ENCODE peak calls at places on chromosomes 13 and 19, in four cellular contexts. G is left lung, M is GM12865, H is heart right ventricle. L is an unnamed sample.

GRCh38 chr13:111667757-111668156 is 347.3 kb downstream of the TEX29 start:
- DNase-seq in G (no peak), H (no peak), M (no peak), L (no peak)

GRCh38 chr19:38213911-38214625 is 10.0 kb downstream of the DPF1 start:
- DNase-seq in M (peak; percentile 80), H (no peak), G (no peak), L (peak; percentile 27)

GRCh38 chr19:33998302-33998701 is 174.0 kb upstream of the LSM14A start:
- DNase-seq in H (no peak), M (no peak), G (no peak), L (no peak)

GRCh38 chr13:97359181-97360057 is 74.5 kb upstream of the RAP2A start:
- DNase-seq in M (peak; percentile 72), G (no peak), H (peak; percentile 62), L (peak; percentile 35)

GRCh38 chr19:38617764-38618589 is at the start of gene MAP4K1:
- DNase-seq in H (peak; percentile 40), G (peak; percentile 67), M (peak; percentile 96), L (peak; percentile 39)

GRCh38 chr19:7540761-7541480 is 5.4 kb downstream of the PNPLA6 start:
- DNase-seq in M (no peak), G (no peak), H (no peak), L (no peak)

GRCh38 chr13:47726394-47726793 is 274.7 kb downstream of the SUCLA2 start:
- DNase-seq in H (no peak), G (no peak), M (no peak), L (no peak)

GRCh38 chr13:80084086-80084676 is 256.7 kb downstream of the SPRY2 start:
- DNase-seq in G (no peak), M (no peak), H (no peak), L (no peak)

GRCh38 chr13:33554919-33555791 is 262.8 kb upstream of the RFC3 start:
- DNase-seq in H (no peak), M (peak; percentile 70), G (no peak), L (no peak)

GRCh38 chr19:58380736-58381459 is at the start of gene ZNF837:
- DNase-seq in M (peak; percentile 100), H (peak; percentile 100), G (peak; percentile 100), L (peak; percentile 99)

GRCh38 chr13:66492479-66492878 is 737.7 kb downstream of the PCDH9 start:
- DNase-seq in G (no peak), M (peak; percentile 2), H (no peak), L (no peak)

GRCh38 chr19:50513746-50514345 is at the start of gene ASPDH:
- DNase-seq in M (no peak), G (no peak), H (no peak), L (no peak)

GRCh38 chr19:56764296-56764695 is 76.2 kb downstream of the PEG3 start:
- DNase-seq in H (no peak), M (no peak), G (no peak), L (no peak)

GRCh38 chr19:11089254-11090013 is at the start of gene LDLR:
- DNase-seq in H (peak; percentile 89), M (peak; percentile 94), G (peak; percentile 86), L (peak; percentile 78)

GRCh38 chr19:46416077-46416709 is 2.8 kb upstream of the CCDC8 start:
- DNase-seq in G (peak; percentile 91), M (no peak), H (peak; percentile 87), L (peak; percentile 98)

GRCh38 chr19:57887195-57887941 is 1.5 kb downstream of the ZNF814 start:
- DNase-seq in M (no peak), G (no peak), H (no peak), L (peak; percentile 26)

GRCh38 chr13:34698953-34699352 is 243.1 kb upstream of the NBEA start:
- DNase-seq in M (no peak), H (no peak), G (no peak), L (no peak)

GRCh38 chr13:53460776-53461175 is 432.2 kb downstream of the OLFM4 start:
- DNase-seq in M (no peak), H (no peak), G (no peak), L (no peak)

GRCh38 chr13:21232196-21232595 is 55.7 kb downstream of the MRPL57 start:
- DNase-seq in M (no peak), H (no peak), G (no peak), L (no peak)

GRCh38 chr13:60654405-60654804 is 257.4 kb downstream of the TDRD3 start:
- DNase-seq in G (no peak), M (no peak), H (peak; percentile 23), L (peak; percentile 52)

GRCh38 chr19:658916-659839 is 3.8 kb downstream of the RNF126 start:
- DNase-seq in H (no peak), G (no peak), M (peak; percentile 75), L (no peak)

GRCh38 chr19:48292798-48293197 is 22.9 kb downstream of the ZNF114 start:
- DNase-seq in M (no peak), G (no peak), H (no peak), L (no peak)

GRCh38 chr13:73064991-73065390 is 6.2 kb downstream of the KLF5 start:
- DNase-seq in M (no peak), G (no peak), H (no peak), L (no peak)

GRCh38 chr19:8366961-8367326 is 3.0 kb downstream of the ANGPTL4 start:
- DNase-seq in G (no peak), M (no peak), H (no peak), L (peak; percentile 18)

GRCh38 chr13:31437975-31438374 is 238.2 kb downstream of the B3GLCT start:
- DNase-seq in M (peak; percentile 36), H (no peak), G (no peak), L (no peak)
- TF ChIP-seq CTCF in M (no peak), H (no peak), G (no peak), L (no peak)

DNA sequence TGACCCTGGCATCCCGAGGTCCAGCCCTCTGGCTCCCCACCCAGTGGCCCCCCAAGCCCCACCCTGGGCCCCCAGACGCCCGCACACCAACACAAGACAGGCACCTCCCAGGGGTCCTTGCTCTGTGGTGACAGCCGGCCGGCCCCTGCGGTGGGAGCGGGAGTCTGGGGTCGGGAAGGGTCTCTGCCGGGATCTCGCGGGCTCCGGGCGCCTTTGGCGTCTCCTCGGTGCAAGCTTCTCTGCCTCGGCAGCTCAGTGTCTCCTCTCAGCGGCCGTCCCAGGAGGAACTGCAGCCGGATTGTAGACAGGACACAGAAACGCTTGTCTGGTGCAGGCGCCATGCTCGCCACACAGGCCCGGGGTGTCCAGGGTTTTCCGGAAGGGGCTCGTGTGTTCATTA is 43.7 kb downstream of the TMEM255B start:
- DNase-seq in G (peak; percentile 29), M (no peak), H (no peak), L (no peak)
- TF ChIP-seq CTCF in G (no peak), M (no peak), H (no peak), L (no peak)

DNA sequence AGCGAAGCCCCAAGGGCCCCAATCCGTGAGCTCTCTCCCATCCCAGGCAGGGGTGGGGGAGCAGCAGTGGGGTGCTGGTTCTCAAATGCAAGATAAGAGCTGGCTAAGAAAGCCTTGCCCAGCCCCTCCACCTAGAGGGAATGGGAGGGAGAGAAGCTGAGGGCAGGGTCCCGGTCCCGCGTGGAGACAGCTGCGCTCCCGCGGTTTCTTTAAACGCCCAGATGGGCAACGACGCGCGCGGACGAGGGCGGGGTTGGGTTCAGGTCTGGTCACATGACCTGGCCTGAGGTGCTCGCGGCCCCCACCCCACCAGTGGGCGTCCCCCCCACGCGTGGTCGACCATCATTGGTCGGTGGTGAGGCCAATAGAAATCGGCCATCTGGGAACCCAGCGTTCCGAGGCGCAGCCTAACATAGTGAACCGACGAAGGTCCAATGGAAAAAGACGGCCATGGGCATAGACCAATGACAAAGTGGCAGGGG is 314 bp upstream of the CALR start:
- DNase-seq in H (peak; percentile 100), G (peak; percentile 99), M (peak; percentile 100), L (peak; percentile 100)
- TF ChIP-seq CTCF in H (no peak), G (no peak), M (no peak), L (no peak)

DNA sequence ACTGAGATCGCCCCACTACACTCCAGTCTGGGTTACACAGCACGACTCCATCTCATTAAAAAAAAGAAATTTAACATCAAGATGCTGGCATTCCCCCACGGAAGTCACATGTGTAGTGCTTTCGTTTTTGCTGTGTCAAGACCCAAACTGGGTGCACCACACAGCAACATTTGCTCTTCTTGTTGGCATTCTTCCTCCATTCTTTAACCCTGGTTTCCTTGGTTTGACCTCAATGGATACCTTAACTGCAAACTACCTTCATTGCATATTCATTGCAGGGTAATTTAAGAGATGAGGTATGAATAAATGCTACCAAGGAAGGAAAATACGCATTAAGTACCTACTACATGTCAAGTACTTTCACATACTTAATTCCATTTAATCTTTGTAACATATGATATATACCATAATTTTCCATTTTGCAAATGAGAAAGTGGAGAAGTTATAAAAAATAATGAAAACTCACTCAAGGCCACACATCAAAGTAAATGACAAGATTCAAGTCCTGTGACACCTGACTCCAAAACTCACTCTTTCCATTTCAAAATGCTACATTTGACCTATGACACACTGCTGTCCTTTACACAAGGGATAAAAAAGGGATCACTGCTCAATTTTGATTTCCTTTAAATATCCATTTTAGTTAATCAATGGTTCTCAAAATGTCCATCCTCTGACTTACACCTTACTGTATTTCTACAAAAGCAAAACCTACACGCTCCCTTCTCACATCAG is 59.2 kb downstream of the STK24 start:
- DNase-seq in G (no peak), M (peak; percentile 73), H (no peak), L (no peak)
- TF ChIP-seq CTCF in G (no peak), M (no peak), H (no peak), L (no peak)

L was measured in thyroid gland.